ENCODE peak calls at places on chromosomes 1 and 21, in four cellular contexts. One of them, this sample, is unnamed.

GRCh38 chr21:31945576-31945975 is 72.8 kb downstream of the HUNK start:
- DNase-seq in progenitor cell of endocrine pancreas: no peak
- DNase-seq in HFFc6: no peak
- DNase-seq in dorsolateral prefrontal cortex: no peak
- DNase-seq in this sample: no peak

GRCh38 chr1:174550296-174550695 is 102.5 kb downstream of the GPR52 start:
- DNase-seq in dorsolateral prefrontal cortex: no peak
- DNase-seq in progenitor cell of endocrine pancreas: no peak
- DNase-seq in HFFc6: peak
- DNase-seq in this sample: no peak

GRCh38 chr1:2229032-2229920 is 1.2 kb downstream of the SKI start:
- DNase-seq in progenitor cell of endocrine pancreas: no peak
- DNase-seq in HFFc6: peak
- DNase-seq in dorsolateral prefrontal cortex: peak
- DNase-seq in this sample: peak

GRCh38 chr1:148362141-148362929 is 120.8 kb downstream of the PPIAL4G start:
- DNase-seq in progenitor cell of endocrine pancreas: no peak
- DNase-seq in dorsolateral prefrontal cortex: peak
- DNase-seq in HFFc6: no peak
- DNase-seq in this sample: no peak

GRCh38 chr1:248918126-248918525 is 12.1 kb downstream of the PGBD2 start:
- DNase-seq in progenitor cell of endocrine pancreas: no peak
- DNase-seq in HFFc6: no peak
- DNase-seq in dorsolateral prefrontal cortex: no peak
- DNase-seq in this sample: no peak

GRCh38 chr1:41383094-41383852 is 22.0 kb downstream of the FOXO6 start:
- DNase-seq in dorsolateral prefrontal cortex: no peak
- DNase-seq in HFFc6: no peak
- DNase-seq in progenitor cell of endocrine pancreas: no peak
- DNase-seq in this sample: no peak

GRCh38 chr1:211511947-211512346 is 20.0 kb upstream of the RD3 start:
- DNase-seq in HFFc6: no peak
- DNase-seq in progenitor cell of endocrine pancreas: no peak
- DNase-seq in dorsolateral prefrontal cortex: no peak
- DNase-seq in this sample: no peak

GRCh38 chr1:11693917-11694316 is 2.4 kb downstream of the DRAXIN start:
- DNase-seq in HFFc6: no peak
- DNase-seq in progenitor cell of endocrine pancreas: no peak
- DNase-seq in dorsolateral prefrontal cortex: no peak
- DNase-seq in this sample: no peak

GRCh38 chr1:229225331-229225782 is 45.6 kb upstream of the RAB4A start:
- DNase-seq in progenitor cell of endocrine pancreas: no peak
- DNase-seq in dorsolateral prefrontal cortex: no peak
- DNase-seq in HFFc6: no peak
- DNase-seq in this sample: no peak

GRCh38 chr1:15945011-15945831 is 30.7 kb downstream of the ZBTB17 start:
- DNase-seq in HFFc6: no peak
- DNase-seq in dorsolateral prefrontal cortex: no peak
- DNase-seq in progenitor cell of endocrine pancreas: no peak
- DNase-seq in this sample: no peak

GRCh38 chr21:38852278-38852677 is 46.5 kb downstream of the ETS2 start:
- DNase-seq in dorsolateral prefrontal cortex: no peak
- DNase-seq in HFFc6: no peak
- DNase-seq in progenitor cell of endocrine pancreas: no peak
- DNase-seq in this sample: no peak

GRCh38 chr1:57327331-57327730 is 96.5 kb downstream of the DAB1 start:
- DNase-seq in dorsolateral prefrontal cortex: peak
- DNase-seq in progenitor cell of endocrine pancreas: no peak
- DNase-seq in HFFc6: no peak
- DNase-seq in this sample: no peak

GRCh38 chr1:230149751-230150584 is 82.9 kb downstream of the GALNT2 start:
- DNase-seq in progenitor cell of endocrine pancreas: no peak
- DNase-seq in dorsolateral prefrontal cortex: no peak
- DNase-seq in HFFc6: no peak
- DNase-seq in this sample: no peak

GRCh38 chr1:26284597-26285351 is 4.9 kb downstream of the SH3BGRL3 start:
- DNase-seq in HFFc6: peak
- DNase-seq in progenitor cell of endocrine pancreas: peak
- DNase-seq in dorsolateral prefrontal cortex: no peak
- DNase-seq in this sample: no peak

GRCh38 chr1:21894034-21894881 is 42.9 kb downstream of the HSPG2 start:
- DNase-seq in progenitor cell of endocrine pancreas: no peak
- DNase-seq in dorsolateral prefrontal cortex: no peak
- DNase-seq in HFFc6: no peak
- DNase-seq in this sample: no peak

GRCh38 chr1:229582011-229582694 is 23.6 kb upstream of the ABCB10 start:
- DNase-seq in progenitor cell of endocrine pancreas: no peak
- DNase-seq in HFFc6: no peak
- DNase-seq in dorsolateral prefrontal cortex: peak
- DNase-seq in this sample: no peak

GRCh38 chr1:20472860-20473711 is 12.9 kb downstream of the CAMK2N1 start:
- DNase-seq in progenitor cell of endocrine pancreas: peak
- DNase-seq in dorsolateral prefrontal cortex: no peak
- DNase-seq in HFFc6: no peak
- DNase-seq in this sample: no peak

GRCh38 chr1:98870959-98871903 is 133.4 kb downstream of the PLPPR5 start:
- DNase-seq in progenitor cell of endocrine pancreas: no peak
- DNase-seq in dorsolateral prefrontal cortex: no peak
- DNase-seq in HFFc6: no peak
- DNase-seq in this sample: no peak

GRCh38 chr21:34186119-34186719 is 112.8 kb downstream of the MRPS6 start:
- DNase-seq in dorsolateral prefrontal cortex: no peak
- DNase-seq in progenitor cell of endocrine pancreas: no peak
- DNase-seq in HFFc6: no peak
- DNase-seq in this sample: no peak

GRCh38 chr1:30618335-30618747 is 105.0 kb downstream of the MATN1 start:
- DNase-seq in dorsolateral prefrontal cortex: no peak
- DNase-seq in HFFc6: no peak
- DNase-seq in progenitor cell of endocrine pancreas: no peak
- DNase-seq in this sample: no peak

GRCh38 chr1:29607236-29607635 is 370.9 kb downstream of the PTPRU start:
- DNase-seq in dorsolateral prefrontal cortex: no peak
- DNase-seq in progenitor cell of endocrine pancreas: no peak
- DNase-seq in HFFc6: no peak
- DNase-seq in this sample: no peak

GRCh38 chr21:33578959-33579542 is 9.4 kb downstream of the DONSON start:
- DNase-seq in dorsolateral prefrontal cortex: no peak
- DNase-seq in HFFc6: peak
- DNase-seq in progenitor cell of endocrine pancreas: no peak
- DNase-seq in this sample: no peak

GRCh38 chr1:33342041-33342723 is 21.3 kb upstream of the A3GALT2 start:
- DNase-seq in HFFc6: peak
- DNase-seq in progenitor cell of endocrine pancreas: peak
- DNase-seq in dorsolateral prefrontal cortex: no peak
- DNase-seq in this sample: no peak

GRCh38 chr1:172946814-172947507 is 103.8 kb downstream of the TNFSF18 start:
- DNase-seq in progenitor cell of endocrine pancreas: no peak
- DNase-seq in dorsolateral prefrontal cortex: no peak
- DNase-seq in HFFc6: peak
- DNase-seq in this sample: no peak

GRCh38 chr1:70090875-70091274 is 114.5 kb downstream of the LRRC40 start:
- DNase-seq in progenitor cell of endocrine pancreas: no peak
- DNase-seq in HFFc6: peak
- DNase-seq in dorsolateral prefrontal cortex: no peak
- DNase-seq in this sample: no peak

GRCh38 chr21:43805275-43805800 is 16.0 kb downstream of the RRP1 start:
- DNase-seq in progenitor cell of endocrine pancreas: no peak
- DNase-seq in HFFc6: no peak
- DNase-seq in dorsolateral prefrontal cortex: no peak
- DNase-seq in this sample: no peak

GRCh38 chr1:91826649-91827048 is 59.3 kb downstream of the TGFBR3 start:
- DNase-seq in progenitor cell of endocrine pancreas: no peak
- DNase-seq in HFFc6: no peak
- DNase-seq in dorsolateral prefrontal cortex: no peak
- DNase-seq in this sample: no peak

GRCh38 chr1:163063131-163064059 is 5.8 kb upstream of the RGS4 start:
- DNase-seq in dorsolateral prefrontal cortex: no peak
- DNase-seq in HFFc6: no peak
- DNase-seq in progenitor cell of endocrine pancreas: no peak
- DNase-seq in this sample: no peak

GRCh38 chr1:88462481-88463261 is 221.4 kb upstream of the PKN2 start:
- DNase-seq in dorsolateral prefrontal cortex: peak
- DNase-seq in HFFc6: no peak
- DNase-seq in progenitor cell of endocrine pancreas: peak
- DNase-seq in this sample: no peak

GRCh38 chr1:63793741-63794240 is 20.0 kb downstream of the ROR1 start:
- DNase-seq in HFFc6: no peak
- DNase-seq in dorsolateral prefrontal cortex: no peak
- DNase-seq in progenitor cell of endocrine pancreas: no peak
- DNase-seq in this sample: no peak

GRCh38 chr1:24069817-24070216 is 42.1 kb downstream of the MYOM3 start:
- DNase-seq in progenitor cell of endocrine pancreas: no peak
- DNase-seq in HFFc6: no peak
- DNase-seq in dorsolateral prefrontal cortex: no peak
- DNase-seq in this sample: no peak

GRCh38 chr1:40860706-40861226 is 1.4 kb downstream of the CITED4 start:
- DNase-seq in progenitor cell of endocrine pancreas: no peak
- DNase-seq in HFFc6: no peak
- DNase-seq in dorsolateral prefrontal cortex: no peak
- DNase-seq in this sample: no peak

GRCh38 chr1:22639286-22639685 is 2.9 kb downstream of the C1QA start:
- DNase-seq in dorsolateral prefrontal cortex: no peak
- DNase-seq in HFFc6: peak
- DNase-seq in progenitor cell of endocrine pancreas: no peak
- DNase-seq in this sample: no peak

GRCh38 chr1:21783679-21784603 is 992 bp upstream of the USP48 start:
- DNase-seq in HFFc6: peak
- DNase-seq in progenitor cell of endocrine pancreas: peak
- DNase-seq in dorsolateral prefrontal cortex: no peak
- DNase-seq in this sample: peak

GRCh38 chr1:53681647-53682368 is 57.2 kb downstream of the GLIS1 start:
- DNase-seq in HFFc6: no peak
- DNase-seq in progenitor cell of endocrine pancreas: peak
- DNase-seq in dorsolateral prefrontal cortex: peak
- DNase-seq in this sample: no peak

GRCh38 chr21:41627428-41627827 is 119.5 kb upstream of the TMPRSS2 start:
- DNase-seq in HFFc6: peak
- DNase-seq in progenitor cell of endocrine pancreas: no peak
- DNase-seq in dorsolateral prefrontal cortex: no peak
- DNase-seq in this sample: no peak

DNA sequence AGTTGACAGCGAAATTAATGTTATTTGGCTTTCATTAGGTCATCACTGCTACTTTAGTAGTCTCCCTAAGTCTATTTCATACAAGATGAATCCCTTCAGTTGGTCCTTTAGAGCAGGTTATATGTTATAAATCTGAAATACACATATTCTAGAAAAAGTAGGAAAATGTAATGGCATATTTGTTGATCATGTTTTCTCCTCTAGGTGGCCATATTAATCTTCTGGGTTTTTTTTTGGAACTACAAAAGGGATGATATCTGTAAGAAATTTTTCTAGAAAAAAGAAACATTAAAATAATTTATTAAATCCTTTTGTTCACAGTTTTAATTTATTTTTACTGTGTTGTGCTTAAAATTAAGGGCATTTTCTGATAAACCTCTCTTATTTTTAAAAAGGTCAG is 87.9 kb downstream of the SYT14 start:
- DNase-seq in dorsolateral prefrontal cortex: no peak
- DNase-seq in progenitor cell of endocrine pancreas: no peak
- DNase-seq in HFFc6: no peak
- DNase-seq in this sample: no peak
- TF ChIP-seq CTCF in dorsolateral prefrontal cortex: no peak
- TF ChIP-seq CTCF in progenitor cell of endocrine pancreas: no peak
- TF ChIP-seq CTCF in HFFc6: peak
- TF ChIP-seq CTCF in this sample: peak

GRCh38 chr1:178690496-178690895 is 34.5 kb upstream of the RALGPS2 start:
- DNase-seq in progenitor cell of endocrine pancreas: no peak
- DNase-seq in HFFc6: no peak
- DNase-seq in dorsolateral prefrontal cortex: no peak
- DNase-seq in this sample: no peak
- TF ChIP-seq CTCF in progenitor cell of endocrine pancreas: no peak
- TF ChIP-seq CTCF in HFFc6: no peak
- TF ChIP-seq CTCF in dorsolateral prefrontal cortex: no peak
- TF ChIP-seq CTCF in this sample: no peak

GRCh38 chr1:43225168-43225567 is 44.6 kb upstream of the TMEM125 start:
- DNase-seq in progenitor cell of endocrine pancreas: no peak
- DNase-seq in dorsolateral prefrontal cortex: no peak
- DNase-seq in HFFc6: peak
- DNase-seq in this sample: no peak
- TF ChIP-seq CTCF in progenitor cell of endocrine pancreas: no peak
- TF ChIP-seq CTCF in dorsolateral prefrontal cortex: no peak
- TF ChIP-seq CTCF in HFFc6: peak
- TF ChIP-seq CTCF in this sample: no peak

GRCh38 chr21:46097826-46098286 is at the start of gene COL6A2:
- DNase-seq in progenitor cell of endocrine pancreas: peak
- DNase-seq in dorsolateral prefrontal cortex: no peak
- DNase-seq in HFFc6: no peak
- DNase-seq in this sample: peak
- TF ChIP-seq CTCF in progenitor cell of endocrine pancreas: peak
- TF ChIP-seq CTCF in dorsolateral prefrontal cortex: peak
- TF ChIP-seq CTCF in HFFc6: peak
- TF ChIP-seq CTCF in this sample: peak

DNA sequence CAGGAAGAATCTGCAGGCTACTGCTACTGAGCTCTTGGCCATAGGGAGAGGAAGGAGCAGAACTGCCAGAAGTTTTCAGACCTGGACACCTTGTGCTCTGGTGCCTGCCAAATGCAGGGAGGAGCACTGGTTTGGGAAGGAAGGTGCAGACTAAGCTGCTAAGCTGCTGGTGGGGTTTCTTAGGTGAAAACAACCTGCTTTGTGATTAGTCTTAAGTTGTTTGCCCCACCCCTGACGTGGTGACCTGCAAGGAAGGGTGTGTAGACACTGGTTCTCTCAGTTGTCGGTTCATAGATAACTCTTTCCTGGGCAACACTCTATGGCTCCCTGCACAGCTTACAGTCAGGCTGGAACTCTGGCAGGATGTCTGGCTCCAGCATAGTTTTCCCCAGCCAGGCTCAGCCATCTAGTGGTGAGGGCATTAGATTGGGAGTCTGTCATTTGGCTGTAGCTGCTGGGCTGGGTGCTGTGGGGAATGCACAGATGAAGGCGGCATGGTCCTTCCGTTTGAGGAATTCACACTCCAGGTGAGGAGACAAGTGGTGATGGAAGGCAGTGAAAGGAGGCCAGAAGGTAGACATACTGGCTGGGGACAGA is 10.3 kb upstream of the S100A10 start:
- DNase-seq in HFFc6: peak
- DNase-seq in dorsolateral prefrontal cortex: no peak
- DNase-seq in progenitor cell of endocrine pancreas: no peak
- DNase-seq in this sample: no peak
- TF ChIP-seq CTCF in HFFc6: peak
- TF ChIP-seq CTCF in dorsolateral prefrontal cortex: no peak
- TF ChIP-seq CTCF in progenitor cell of endocrine pancreas: no peak
- TF ChIP-seq CTCF in this sample: peak

GRCh38 chr1:85259866-85260345 is 444 bp upstream of the C1orf52 start:
- DNase-seq in dorsolateral prefrontal cortex: peak
- DNase-seq in progenitor cell of endocrine pancreas: no peak
- DNase-seq in HFFc6: no peak
- DNase-seq in this sample: no peak
- TF ChIP-seq CTCF in dorsolateral prefrontal cortex: no peak
- TF ChIP-seq CTCF in progenitor cell of endocrine pancreas: no peak
- TF ChIP-seq CTCF in HFFc6: peak
- TF ChIP-seq CTCF in this sample: no peak

This sample was measured in type B pancreatic cell.